ENCODE peak calls at places on chromosome 6, in four cellular contexts. Q, U, Y and C are unnamed samples.
A peak's percentile ranks its signal among the peaks of the same experiment; 100 is the strongest.

GRCh38 chr6:137494281-137494966 is at the start of gene OLIG3:
- DNase-seq in Y (no peak), U (no peak), Q (no peak), C (no peak)

GRCh38 chr6:1390071-1390804 is 862 bp downstream of the FOXF2 start:
- DNase-seq in Q (peak; percentile 56), Y (no peak), U (no peak), C (peak; percentile 44)

GRCh38 chr6:126337323-126337722 is 2.6 kb upstream of the CENPW start:
- DNase-seq in U (no peak), Q (peak; percentile 89), Y (no peak), C (peak; percentile 70)

GRCh38 chr6:958531-958930 is 265.6 kb upstream of the EXOC2 start:
- DNase-seq in U (no peak), Y (no peak), Q (peak; percentile 88), C (peak; percentile 80)

GRCh38 chr6:135411339-135411738 is 86.2 kb downstream of the AHI1 start:
- DNase-seq in Q (no peak), Y (no peak), U (no peak), C (no peak)

GRCh38 chr6:36697481-36697903 is at the start of gene RAB44:
- DNase-seq in Q (no peak), Y (no peak), U (no peak), C (no peak)

GRCh38 chr6:142395768-142396231 is 94.0 kb downstream of the ADGRG6 start:
- DNase-seq in Y (no peak), U (no peak), Q (no peak), C (no peak)

GRCh38 chr6:140812636-140813035 is 1320.1 kb upstream of the GJE1 start:
- DNase-seq in Q (peak; percentile 27), Y (no peak), U (no peak), C (no peak)

GRCh38 chr6:7414811-7415210 is 25.2 kb downstream of the RIOK1 start:
- DNase-seq in U (no peak), Q (peak; percentile 54), Y (no peak), C (peak; percentile 86)

GRCh38 chr6:158095031-158095430 is 73.0 kb downstream of the SERAC1 start:
- DNase-seq in Y (no peak), U (no peak), Q (no peak), C (no peak)

GRCh38 chr6:111686249-111686997 is 80.7 kb upstream of the TRAF3IP2 start:
- DNase-seq in Y (no peak), U (no peak), Q (no peak), C (no peak)

GRCh38 chr6:25404693-25405169 is 125.6 kb downstream of the CARMIL1 start:
- DNase-seq in Q (no peak), U (no peak), Y (no peak), C (no peak)

GRCh38 chr6:68778356-68779020 is 143.4 kb downstream of the ADGRB3 start:
- DNase-seq in U (no peak), Q (peak; percentile 88), Y (no peak), C (peak; percentile 4)

GRCh38 chr6:89682991-89683390 is 44.4 kb upstream of the LYRM2 start:
- DNase-seq in Y (no peak), Q (no peak), U (no peak), C (no peak)